ENCODE peak calls at places on chromosomes 1 and 21, in nine cellular contexts. S, E, M, H, C, N, I, W and P are unnamed samples.

GRCh38 chr21:26834181-26834945 is 10.8 kb downstream of the ADAMTS1 start:
- DNase-seq in S (no peak), E (no peak), M (no peak), H (no peak), C (no peak), N (no peak), I (no peak), W (no peak), P (no peak)

GRCh38 chr1:101250219-101250618 is 13.4 kb downstream of the S1PR1 start:
- DNase-seq in S (no peak), E (no peak), M (no peak), H (no peak), C (no peak), N (no peak), I (no peak), W (no peak), P (no peak)

GRCh38 chr1:228013322-228014234 is 6.8 kb downstream of the WNT3A start:
- DNase-seq in S (peak; percentile 14), E (peak; percentile 38), M (no peak), H (peak; percentile 44), C (no peak), N (no peak), I (no peak), W (no peak), P (no peak)

GRCh38 chr1:65119951-65120350 is 28.1 kb upstream of the AK4 start:
- DNase-seq in S (no peak), E (no peak), M (peak; percentile 23), H (no peak), C (no peak), N (no peak), I (no peak), W (no peak), P (no peak)

GRCh38 chr1:186518822-186519381 is 58.0 kb upstream of the PDC start:
- DNase-seq in S (no peak), E (no peak), M (no peak), H (no peak), C (no peak), N (no peak), I (no peak), W (no peak), P (no peak)

GRCh38 chr1:176555911-176556687 is 93.1 kb downstream of the PAPPA2 start:
- DNase-seq in S (no peak), E (no peak), M (no peak), H (no peak), C (no peak), N (no peak), I (no peak), W (no peak), P (no peak)

GRCh38 chr1:72037745-72038343 is 244.5 kb downstream of the NEGR1 start:
- DNase-seq in S (peak; percentile 10), E (peak; percentile 57), M (peak; percentile 26), H (no peak), C (peak; percentile 56), N (peak; percentile 42), I (no peak), W (peak; percentile 34), P (no peak)

GRCh38 chr21:44392916-44393315 is 39.5 kb downstream of the TRPM2 start:
- DNase-seq in S (no peak), E (no peak), M (no peak), H (no peak), C (peak; percentile 8), N (no peak), I (no peak), W (no peak), P (no peak)

GRCh38 chr21:42533963-42534355 is 20.3 kb downstream of the SLC37A1 start:
- DNase-seq in S (no peak), E (no peak), M (no peak), H (no peak), C (no peak), N (no peak), I (no peak), W (no peak), P (no peak)

GRCh38 chr1:14282583-14283186 is 315.8 kb upstream of the KAZN start:
- DNase-seq in S (no peak), E (no peak), M (peak; percentile 84), H (no peak), C (peak; percentile 5), N (no peak), I (no peak), W (no peak), P (no peak)

GRCh38 chr1:6183520-6183989 is 3.4 kb upstream of the CHD5 start:
- DNase-seq in S (no peak), E (no peak), M (no peak), H (no peak), C (no peak), N (no peak), I (no peak), W (no peak), P (no peak)
- TF ChIP-seq CTCF in S (no peak), E (no peak), M (no peak), H (no peak), C (no peak), N (no peak), I (no peak), W (no peak), P (no peak)

GRCh38 chr1:206001476-206001888 is 1.7 kb downstream of the RAB7B start:
- DNase-seq in S (no peak), E (peak; percentile 48), M (peak; percentile 99), H (no peak), C (peak; percentile 97), N (no peak), I (no peak), W (no peak), P (no peak)
- TF ChIP-seq CTCF in S (no peak), E (no peak), M (no peak), H (no peak), C (peak; percentile 1), N (no peak), I (no peak), W (no peak), P (no peak)

GRCh38 chr1:185213086-185213485 is 56.1 kb downstream of the SWT1 start:
- DNase-seq in S (no peak), E (no peak), M (peak; percentile 63), H (no peak), C (peak; percentile 10), N (no peak), I (no peak), W (no peak), P (no peak)
- TF ChIP-seq CTCF in S (no peak), E (no peak), M (no peak), H (no peak), C (no peak), N (no peak), I (no peak), W (no peak), P (no peak)

GRCh38 chr1:24639881-24640280 is 3.2 kb upstream of the SRRM1 start:
- DNase-seq in S (no peak), E (peak; percentile 6), M (no peak), H (no peak), C (peak; percentile 15), N (no peak), I (no peak), W (no peak), P (no peak)

GRCh38 chr1:24643362-24644346 is 552 bp downstream of the SRRM1 start:
- DNase-seq in S (peak; percentile 20), E (no peak), M (peak; percentile 6), H (no peak), C (no peak), N (peak; percentile 46), I (no peak), W (no peak), P (no peak)

GRCh38 chr1:24641646-24642151 is 1.4 kb upstream of the SRRM1 start:
- DNase-seq in S (peak; percentile 38), E (no peak), M (peak; percentile 32), H (peak; percentile 51), C (peak; percentile 41), N (peak; percentile 9), I (peak; percentile 91), W (peak; percentile 38), P (no peak)

GRCh38 chr1:24640288-24640687 is 2.8 kb upstream of the SRRM1 start:
- DNase-seq in S (no peak), E (no peak), M (peak; percentile 9), H (no peak), C (peak; percentile 40), N (no peak), I (no peak), W (peak; percentile 36), P (no peak)

GRCh38 chr1:24642481-24643361 is at the start of gene SRRM1:
- DNase-seq in S (peak; percentile 98), E (peak; percentile 95), M (peak; percentile 100), H (peak; percentile 98), C (peak; percentile 100), N (peak; percentile 95), I (peak; percentile 100), W (peak; percentile 99), P (peak; percentile 51)
- TF ChIP-seq CTCF in S (peak; percentile 18), E (no peak), M (peak; percentile 12), H (no peak), C (no peak), N (peak; percentile 28), I (no peak), W (no peak), P (no peak)

GRCh38 chr1:155518484-155518883 is 44.1 kb downstream of the ASH1L start:
- DNase-seq in S (no peak), E (no peak), M (peak; percentile 12), H (no peak), C (no peak), N (no peak), I (no peak), W (no peak), P (no peak)
- TF ChIP-seq CTCF in S (no peak), E (no peak), M (no peak), H (no peak), C (no peak), N (no peak), I (no peak), W (no peak), P (no peak)

GRCh38 chr1:106603616-106604015 is 452.9 kb upstream of the PRMT6 start:
- DNase-seq in S (no peak), E (no peak), M (no peak), H (no peak), C (no peak), N (no peak), I (no peak), W (no peak), P (no peak)
- TF ChIP-seq CTCF in S (no peak), E (no peak), M (no peak), H (no peak), C (no peak), N (no peak), I (no peak), W (no peak), P (no peak)